ENCODE peak calls at places on chromosomes 11 and 22, in ten cellular contexts. S, F, B, W, H, C, G, P, M and X are unnamed samples.

GRCh38 chr11:85988780-85989179 is 80.1 kb downstream of the PICALM start:
- DNase-seq in M (no peak), F (no peak), P (no peak), C (no peak), B (no peak), H (no peak), W (no peak), S (no peak), G (no peak), X (no peak)

GRCh38 chr11:14380947-14381555 is 22.1 kb upstream of the RRAS2 start:
- DNase-seq in F (no peak), B (peak; percentile 84), W (no peak), M (peak; percentile 46), S (peak; percentile 93), P (peak; percentile 90), G (peak; percentile 86), H (no peak), C (peak; percentile 83), X (peak; percentile 90)

GRCh38 chr22:25488244-25489020 is 76.0 kb upstream of the GRK3 start:
- DNase-seq in G (no peak), B (peak; percentile 65), S (no peak), H (no peak), C (no peak), W (no peak), M (peak; percentile 91), F (peak; percentile 9), P (peak; percentile 89), X (peak; percentile 69)

GRCh38 chr11:85595285-85595884 is 31.8 kb downstream of the DLG2 start:
- DNase-seq in C (no peak), H (no peak), P (no peak), F (no peak), B (no peak), M (peak; percentile 74), G (peak; percentile 5), S (no peak), W (no peak), X (no peak)

GRCh38 chr22:24128631-24129601 is 52.4 kb upstream of the SUSD2 start:
- DNase-seq in B (peak; percentile 8), C (no peak), P (peak; percentile 46), F (no peak), M (no peak), H (no peak), G (peak; percentile 32), W (no peak), S (no peak), X (no peak)

GRCh38 chr22:46067159-46068111 is 82.9 kb upstream of the PPARA start:
- DNase-seq in S (peak; percentile 48), M (no peak), H (no peak), W (no peak), B (peak; percentile 15), F (no peak), G (no peak), C (no peak), P (no peak), X (no peak)

GRCh38 chr22:20792966-20793332 is 19.0 kb downstream of the SERPIND1 start:
- DNase-seq in G (no peak), S (no peak), F (no peak), W (no peak), C (no peak), H (no peak), M (no peak), P (no peak), B (no peak), X (no peak)

GRCh38 chr11:19220903-19221682 is 19.3 kb upstream of the CSRP3 start:
- DNase-seq in P (no peak), F (no peak), S (no peak), H (no peak), M (peak; percentile 20), B (no peak), C (no peak), W (no peak), G (no peak), X (no peak)

GRCh38 chr11:116840224-116840745 is 2.9 kb upstream of the APOA1 start:
- DNase-seq in F (no peak), G (peak; percentile 73), S (peak; percentile 52), B (no peak), M (peak; percentile 54), H (no peak), P (no peak), C (peak; percentile 19), W (no peak), X (no peak)

GRCh38 chr22:27801197-27801615 is 350 bp downstream of the MN1 start:
- DNase-seq in G (peak; percentile 88), S (no peak), P (peak; percentile 81), C (no peak), H (no peak), W (no peak), F (no peak), B (peak; percentile 36), M (peak; percentile 59), X (peak; percentile 69)

GRCh38 chr11:73404048-73404447 is 27.8 kb downstream of the RELT start:
- DNase-seq in C (peak; percentile 77), B (peak; percentile 76), H (peak; percentile 13), W (no peak), G (peak; percentile 88), M (peak; percentile 85), F (no peak), P (no peak), S (peak; percentile 77), X (no peak)

GRCh38 chr11:73406131-73406530 is 29.9 kb downstream of the RELT start:
- DNase-seq in G (no peak), S (no peak), P (no peak), B (no peak), F (no peak), C (no peak), H (no peak), M (no peak), W (no peak), X (no peak)

GRCh38 chr11:73406619-73407018 is 30.4 kb downstream of the RELT start:
- DNase-seq in C (no peak), P (no peak), F (no peak), W (no peak), S (no peak), G (no peak), M (no peak), H (no peak), B (no peak), X (peak; percentile 46)

GRCh38 chr11:73404506-73405145 is 28.4 kb downstream of the RELT start:
- DNase-seq in W (no peak), M (no peak), G (no peak), P (no peak), S (no peak), F (no peak), H (no peak), C (no peak), B (no peak), X (no peak)

DNA sequence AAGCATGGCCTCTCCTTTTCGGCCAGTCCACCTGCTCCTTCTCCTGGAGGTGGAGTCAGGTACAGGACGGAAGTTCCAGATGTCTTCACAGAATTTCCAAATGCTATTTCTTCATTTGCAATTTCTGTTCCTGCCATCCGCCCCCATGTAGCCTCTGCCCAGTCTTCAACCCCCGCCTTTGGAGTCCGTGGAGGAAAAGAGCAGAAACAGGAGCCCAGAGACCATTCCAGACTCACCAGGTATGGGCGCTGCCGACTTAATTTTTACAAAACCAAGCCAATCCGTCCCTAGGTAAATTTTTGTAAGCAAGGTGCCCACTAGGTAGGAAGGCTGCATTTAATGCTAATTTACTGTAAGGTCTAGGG is 28.9 kb downstream of the RELT start:
- DNase-seq in B (no peak), H (no peak), M (no peak), F (no peak), G (no peak), C (no peak), S (no peak), W (no peak), P (no peak), X (no peak)
- H3K4me3 ChIP-seq in B (no peak overlapping the region), H (no peak overlapping the region), M (no peak overlapping the region), F (no peak overlapping the region), G (no peak overlapping the region), C (no peak overlapping the region), S (no peak overlapping the region), W (no peak overlapping the region), P (no peak overlapping the region), X (no peak overlapping the region)

GRCh38 chr11:67452141-67452952 is at the start of gene GPR152:
- DNase-seq in B (no peak), F (no peak), C (no peak), S (peak; percentile 85), P (peak; percentile 86), H (no peak), M (no peak), G (peak; percentile 55), W (no peak), X (peak; percentile 75)
- H3K4me3 ChIP-seq in B (peak within 1 kb of the TSS; percentile 49), F (no peak within 1 kb of the TSS), C (no peak within 1 kb of the TSS), S (no peak within 1 kb of the TSS), P (peak within 1 kb of the TSS; percentile 18), H (no peak within 1 kb of the TSS), M (no peak within 1 kb of the TSS), G (no peak within 1 kb of the TSS), W (no peak within 1 kb of the TSS), X (no peak within 1 kb of the TSS)

DNA sequence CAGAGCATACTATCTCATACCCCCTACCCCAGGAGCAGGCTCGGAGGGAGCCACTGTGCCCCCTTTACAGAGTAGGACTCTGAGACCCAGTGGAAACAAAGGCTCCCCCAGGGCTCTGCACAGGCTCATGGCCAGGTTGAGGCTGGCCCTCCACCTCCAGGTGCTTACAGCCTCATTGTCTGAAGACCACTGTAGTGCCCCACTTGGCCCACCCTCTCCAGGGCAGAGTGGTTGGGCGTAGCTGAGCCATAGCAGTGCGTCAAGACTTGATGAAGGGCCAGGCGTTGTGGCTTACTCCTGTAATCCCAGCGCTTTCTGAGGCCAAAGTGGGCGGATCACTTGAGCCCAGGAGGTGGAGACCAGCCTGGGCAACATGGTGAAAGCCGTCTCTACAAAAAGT is 1.7 kb downstream of the ANKRD13D start:
- DNase-seq in G (no peak), B (peak; percentile 36), S (peak; percentile 77), F (no peak), H (no peak), W (no peak), C (peak; percentile 71), P (peak; percentile 53), M (no peak), X (peak; percentile 55)
- H3K4me3 ChIP-seq in G (no peak overlapping the region), B (peak overlapping the region; percentile 90), S (no peak overlapping the region), F (no peak overlapping the region), H (no peak overlapping the region), W (peak overlapping the region; percentile 74), C (peak overlapping the region; percentile 87), P (no peak overlapping the region), M (peak overlapping the region; percentile 4), X (no peak overlapping the region)

GRCh38 chr11:12179521-12179920 is 69.1 kb downstream of the MICAL2 start:
- DNase-seq in W (no peak), B (no peak), C (no peak), F (no peak), P (no peak), M (no peak), H (no peak), G (no peak), S (no peak), X (peak; percentile 12)

GRCh38 chr11:12175694-12176241 is 65.4 kb downstream of the MICAL2 start:
- DNase-seq in C (no peak), W (no peak), G (no peak), F (no peak), H (no peak), B (no peak), M (peak; percentile 96), S (no peak), P (no peak), X (peak; percentile 9)

GRCh38 chr11:12177739-12178338 is 67.4 kb downstream of the MICAL2 start:
- DNase-seq in P (no peak), S (no peak), F (no peak), C (no peak), G (no peak), B (no peak), M (no peak), W (no peak), H (no peak), X (peak; percentile 64)

GRCh38 chr11:12180257-12181205 is 70.1 kb downstream of the MICAL2 start:
- DNase-seq in P (no peak), G (no peak), M (no peak), W (no peak), S (no peak), F (no peak), B (no peak), C (no peak), H (no peak), X (no peak)

GRCh38 chr11:12179019-12179418 is 68.6 kb downstream of the MICAL2 start:
- DNase-seq in H (no peak), B (no peak), F (no peak), C (no peak), G (no peak), M (no peak), W (no peak), S (no peak), P (peak; percentile 88), X (peak; percentile 80)
- H3K4me3 ChIP-seq in H (no peak overlapping the region), B (no peak overlapping the region), F (no peak overlapping the region), C (no peak overlapping the region), G (no peak overlapping the region), M (no peak overlapping the region), W (no peak overlapping the region), S (no peak overlapping the region), P (no peak overlapping the region), X (no peak overlapping the region)